ENCODE peak calls at places on chromosomes 12 and 14, in six cellular contexts. G, U, Z, V, K and P are unnamed samples.

GRCh38 chr14:91420686-91421085 is 3.1 kb upstream of the CCDC88C start:
- DNase-seq in G (no peak), U (no peak), Z (no peak), V (no peak), K (no peak), P (no peak)

GRCh38 chr12:120488057-120488660 is 7.8 kb upstream of the DYNLL1 start:
- DNase-seq in G (no peak), U (no peak), Z (no peak), V (no peak), K (no peak), P (no peak)

GRCh38 chr14:40139657-40140056 is 707.4 kb upstream of the FBXO33 start:
- DNase-seq in G (no peak), U (no peak), Z (no peak), V (no peak), K (no peak), P (no peak)

GRCh38 chr12:2118481-2119255 is 65.9 kb downstream of the CACNA1C start:
- DNase-seq in G (peak), U (no peak), Z (no peak), V (no peak), K (no peak), P (no peak)

GRCh38 chr12:101173197-101173749 is 36.8 kb downstream of the SLC5A8 start:
- DNase-seq in G (no peak), U (no peak), Z (no peak), V (no peak), K (no peak), P (no peak)

GRCh38 chr14:102285106-102285505 is 19.9 kb downstream of the MOK start:
- DNase-seq in G (no peak), U (no peak), Z (no peak), V (no peak), K (no peak), P (no peak)

GRCh38 chr12:132405742-132406251 is 76.4 kb upstream of the GALNT9 start:
- DNase-seq in G (no peak), U (no peak), Z (no peak), V (no peak), K (no peak), P (no peak)

GRCh38 chr14:104843442-104844305 is 21.4 kb upstream of the CEP170B start:
- DNase-seq in G (peak), U (no peak), Z (no peak), V (no peak), K (no peak), P (no peak)

GRCh38 chr12:57209916-57210315 is 6.7 kb upstream of the NXPH4 start:
- DNase-seq in G (no peak), U (no peak), Z (no peak), V (no peak), K (no peak), P (no peak)

GRCh38 chr14:21020977-21021545 is 3.8 kb downstream of the NDRG2 start:
- DNase-seq in G (no peak), U (no peak), Z (no peak), V (no peak), K (no peak), P (no peak)